ENCODE peak calls at places on chromosomes 11 and 22, in seven cellular contexts. N is bronchial epithelial cell; H is GM23248; F is NCI-H345; L is CD4-positive, CD25-positive, alpha-beta regulatory T cell; X is non-pigmented ciliary epithelial cell; E is RWPE2. G is an unnamed sample.

GRCh38 chr11:62223095-62223494 is 14.6 kb downstream of the SCGB2A1 start:
- DNase-seq in X (no peak), N (no peak), E (no peak), L (no peak), H (no peak), F (no peak), G (no peak)

GRCh38 chr11:123454060-123454651 is 24.1 kb downstream of the GRAMD1B start:
- DNase-seq in L (peak), H (peak), E (peak), F (no peak), N (peak), X (no peak), G (peak)

GRCh38 chr22:49994361-49995058 is 18.1 kb downstream of the IL17REL start:
- DNase-seq in H (no peak), X (no peak), N (no peak), F (no peak), L (no peak), E (peak), G (no peak)

GRCh38 chr22:46748948-46749681 is 11.1 kb upstream of the CERK start:
- DNase-seq in H (peak), F (no peak), X (no peak), L (peak), E (no peak), N (peak), G (no peak)

GRCh38 chr22:43007519-43008102 is 7.3 kb downstream of the PACSIN2 start:
- DNase-seq in N (no peak), X (no peak), E (no peak), H (peak), L (no peak), F (peak), G (peak)

GRCh38 chr11:24145411-24145810 is 351.4 kb upstream of the LUZP2 start:
- DNase-seq in L (no peak), X (no peak), E (no peak), F (no peak), H (peak), N (no peak), G (no peak)

GRCh38 chr22:44686873-44687600 is 15.0 kb upstream of the PRR5 start:
- DNase-seq in L (no peak), H (no peak), N (peak), X (no peak), E (no peak), F (no peak), G (no peak)

GRCh38 chr11:64891215-64891848 is 12.9 kb upstream of the EHD1 start:
- DNase-seq in F (no peak), E (no peak), L (no peak), H (no peak), N (no peak), X (no peak), G (no peak)

GRCh38 chr11:2580444-2581050 is 119.2 kb downstream of the KCNQ1OT1 start:
- DNase-seq in X (no peak), N (no peak), H (no peak), L (no peak), F (no peak), E (peak), G (no peak)

GRCh38 chr11:9752091-9752490 is 88.2 kb downstream of the SWAP70 start:
- DNase-seq in X (no peak), N (no peak), L (no peak), H (peak), F (no peak), E (no peak), G (no peak)

GRCh38 chr11:65501005-65501529 is 2.2 kb downstream of the MALAT1 start:
- DNase-seq in N (no peak), E (no peak), L (no peak), X (no peak), H (no peak), F (no peak), G (no peak)

GRCh38 chr22:19806213-19807160 is 45.9 kb downstream of the TBX1 start:
- DNase-seq in N (peak), X (no peak), H (no peak), F (peak), E (peak), L (no peak), G (peak)

GRCh38 chr11:10777806-10778205 is 26.8 kb downstream of the CTR9 start:
- DNase-seq in F (no peak), N (no peak), E (no peak), H (peak), L (no peak), X (no peak), G (no peak)

GRCh38 chr11:117931331-117931950 is 2.2 kb upstream of the TMPRSS13 start:
- DNase-seq in X (no peak), E (peak), F (no peak), N (no peak), H (no peak), L (no peak), G (no peak)

G was measured in DMS153.